ENCODE peak calls at places on chromosomes 1 and 21, in ten cellular contexts. E is uterus; I is HAP-1; Z is testis; C is fibroblast of lung; H is CD8-positive, alpha-beta memory T cell; D is Panc1; M is HCT116; T is K562; N is cardiac muscle cell. P is an unnamed sample.

GRCh38 chr1:65393928-65394327 is 26.5 kb upstream of the LEPR start:
- DNase-seq in E (no peak), I (no peak), Z (no peak), C (no peak), H (no peak), D (no peak), M (no peak), T (no peak), N (no peak), P (no peak)

GRCh38 chr1:94209425-94209824 is 28.0 kb downstream of the ARHGAP29 start:
- DNase-seq in E (no peak), I (no peak), Z (no peak), C (peak; percentile 44), H (no peak), D (no peak), M (no peak), T (no peak), N (peak; percentile 59), P (no peak)

GRCh38 chr1:172394167-172394751 is 26.2 kb upstream of the C1orf105 start:
- DNase-seq in E (peak; percentile 41), I (no peak), Z (no peak), C (peak; percentile 15), H (peak; percentile 34), D (no peak), M (no peak), T (no peak), N (no peak), P (no peak)

GRCh38 chr1:210373878-210374599 is 45.3 kb downstream of the HHAT start:
- DNase-seq in E (peak; percentile 26), I (peak; percentile 100), Z (peak; percentile 87), C (peak; percentile 99), H (peak; percentile 57), D (peak; percentile 86), M (peak; percentile 96), T (peak; percentile 87), N (peak; percentile 91), P (no peak)

GRCh38 chr1:151165281-151165737 is 393 bp downstream of the LYSMD1 start:
- DNase-seq in E (peak; percentile 71), I (peak; percentile 37), Z (peak; percentile 60), C (peak; percentile 63), H (no peak), D (no peak), M (no peak), T (peak; percentile 71), N (peak; percentile 70), P (no peak)

GRCh38 chr1:64186138-64186897 is 17.1 kb upstream of the UBE2U start:
- DNase-seq in E (no peak), I (no peak), Z (no peak), C (no peak), H (no peak), D (no peak), M (no peak), T (peak; percentile 8), N (no peak), P (no peak)

GRCh38 chr1:85560305-85560704 is 20.3 kb upstream of the CCN1 start:
- DNase-seq in E (no peak), I (no peak), Z (no peak), C (no peak), H (no peak), D (no peak), M (no peak), T (no peak), N (no peak), P (no peak)

GRCh38 chr1:59686574-59686973 is 128.2 kb upstream of the HOOK1 start:
- DNase-seq in E (no peak), I (no peak), Z (no peak), C (no peak), H (no peak), D (no peak), M (no peak), T (no peak), N (no peak), P (no peak)

GRCh38 chr1:109788695-109789521 is 25.2 kb upstream of the EPS8L3 start:
- DNase-seq in E (peak; percentile 12), I (no peak), Z (no peak), C (no peak), H (no peak), D (no peak), M (peak; percentile 21), T (peak; percentile 73), N (no peak), P (peak; percentile 45)

GRCh38 chr21:25639922-25640670 is 1.0 kb downstream of the JAM2 start:
- DNase-seq in E (peak; percentile 43), I (peak; percentile 48), Z (peak; percentile 60), C (peak; percentile 10), H (no peak), D (no peak), M (no peak), T (no peak), N (no peak), P (no peak)

GRCh38 chr1:222712253-222713090 is at the start of the genes AIDA and BROX:
- DNase-seq in E (peak; percentile 92), I (peak; percentile 79), Z (peak; percentile 95), C (peak; percentile 75), H (peak; percentile 93), D (peak; percentile 36), M (peak; percentile 69), T (peak; percentile 94), N (peak; percentile 89), P (peak; percentile 97)
- H3K4me1 ChIP-seq in E (peaks cover 7% of the 10 kb centered on the region), I (peaks cover 13% of the 10 kb centered on the region), Z (peaks cover 17% of the 10 kb centered on the region), C (peaks cover 3% of the 10 kb centered on the region), H (peaks cover 29% of the 10 kb centered on the region), D (peaks cover 9% of the 10 kb centered on the region), M (no peaks in the 10 kb centered on the region), T (peaks cover 21% of the 10 kb centered on the region), N (peaks cover 4% of the 10 kb centered on the region), P (no peaks in the 10 kb centered on the region)

GRCh38 chr1:181040284-181040865 is 6.6 kb downstream of the MR1 start:
- DNase-seq in E (no peak), I (no peak), Z (no peak), C (no peak), H (no peak), D (no peak), M (no peak), T (no peak), N (no peak), P (peak; percentile 68)

GRCh38 chr1:181044449-181044966 is 10.7 kb downstream of the MR1 start:
- DNase-seq in E (no peak), I (no peak), Z (no peak), C (no peak), H (peak; percentile 12), D (no peak), M (no peak), T (no peak), N (no peak), P (peak; percentile 63)

GRCh38 chr1:181038399-181038873 is 4.7 kb downstream of the MR1 start:
- DNase-seq in E (peak; percentile 47), I (peak; percentile 73), Z (peak; percentile 58), C (peak; percentile 58), H (peak; percentile 42), D (peak; percentile 45), M (peak; percentile 72), T (peak; percentile 88), N (peak; percentile 70), P (peak; percentile 51)

DNA sequence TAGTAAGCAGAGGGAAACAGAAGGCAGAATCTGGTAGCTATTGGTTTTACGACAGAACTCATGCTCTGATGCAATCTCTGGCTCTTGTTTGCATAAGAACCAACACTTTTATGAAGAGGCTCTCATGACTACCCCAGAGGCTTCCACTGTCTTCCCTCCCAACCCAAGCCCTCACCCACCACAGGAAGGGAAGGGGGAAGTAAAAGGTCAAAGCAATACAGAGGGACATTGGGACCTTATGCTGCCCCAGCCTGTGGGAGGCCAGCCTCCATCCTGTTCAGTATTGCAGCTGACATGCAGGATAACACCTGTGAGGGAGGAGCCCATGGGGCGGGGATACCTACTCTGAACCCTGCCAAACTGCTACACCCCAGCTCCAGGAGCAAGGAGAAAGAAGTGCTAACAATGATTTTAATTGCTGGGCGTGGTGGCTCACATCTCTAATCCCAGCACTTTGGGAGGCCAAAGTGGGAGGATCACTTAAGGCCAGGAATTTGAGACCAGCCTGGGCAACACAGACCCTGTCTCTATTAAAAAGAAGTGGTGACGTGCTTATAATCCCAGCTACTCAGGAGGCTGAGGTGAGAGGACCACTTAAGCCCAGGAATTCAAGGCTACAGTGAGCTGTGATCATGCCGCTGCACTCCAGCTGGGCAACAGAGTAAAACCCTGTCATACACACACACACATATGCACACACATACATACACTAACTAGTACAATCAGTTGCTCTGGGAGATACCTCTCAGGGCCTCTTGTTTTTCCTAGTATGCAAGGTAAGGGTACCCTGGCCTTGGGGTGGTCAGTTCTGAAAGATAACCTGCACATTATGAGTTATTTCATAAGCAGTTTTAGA is 9.5 kb downstream of the MR1 start:
- DNase-seq in E (no peak), I (peak; percentile 53), Z (no peak), C (no peak), H (no peak), D (no peak), M (no peak), T (peak; percentile 35), N (peak; percentile 27), P (peak; percentile 63)
- H3K4me1 ChIP-seq in E (no peaks in the 10 kb centered on the region), I (peaks cover 13% of the 10 kb centered on the region), Z (no peaks in the 10 kb centered on the region), C (no peaks in the 10 kb centered on the region), H (peaks cover 16% of the 10 kb centered on the region), D (peaks cover 4% of the 10 kb centered on the region), M (peaks cover 6% of the 10 kb centered on the region), T (no peaks in the 10 kb centered on the region), N (no peaks in the 10 kb centered on the region), P (peaks cover 34% of the 10 kb centered on the region)

GRCh38 chr1:42930178-42931107 is 28.2 kb downstream of the SLC2A1 start:
- DNase-seq in E (no peak), I (no peak), Z (no peak), C (no peak), H (no peak), D (no peak), M (no peak), T (no peak), N (no peak), P (no peak)
- H3K4me1 ChIP-seq in E (no peaks in the 10 kb centered on the region), I (no peaks in the 10 kb centered on the region), Z (no peaks in the 10 kb centered on the region), C (no peaks in the 10 kb centered on the region), H (peaks cover 63% of the 10 kb centered on the region), D (no peaks in the 10 kb centered on the region), M (peaks cover 39% of the 10 kb centered on the region), T (peaks cover 79% of the 10 kb centered on the region), N (no peaks in the 10 kb centered on the region), P (peaks cover 34% of the 10 kb centered on the region)

GRCh38 chr1:173866462-173866861 is 1.3 kb downstream of the GAS5 start:
- DNase-seq in E (no peak), I (no peak), Z (no peak), C (no peak), H (no peak), D (no peak), M (no peak), T (peak; percentile 44), N (peak; percentile 13), P (no peak)
- H3K4me1 ChIP-seq in E (no peaks in the 10 kb centered on the region), I (peaks cover 22% of the 10 kb centered on the region), Z (peaks cover 33% of the 10 kb centered on the region), C (peaks cover 5% of the 10 kb centered on the region), H (peaks cover 57% of the 10 kb centered on the region), D (peaks cover 33% of the 10 kb centered on the region), M (peaks cover 11% of the 10 kb centered on the region), T (peaks cover 17% of the 10 kb centered on the region), N (peaks cover 19% of the 10 kb centered on the region), P (peaks cover 42% of the 10 kb centered on the region)

GRCh38 chr1:197909346-197909745 is 6.9 kb downstream of the C1orf53 start:
- DNase-seq in E (no peak), I (no peak), Z (no peak), C (no peak), H (no peak), D (no peak), M (no peak), T (no peak), N (no peak), P (no peak)
- H3K4me1 ChIP-seq in E (peaks cover 21% of the 10 kb centered on the region), I (peaks cover 11% of the 10 kb centered on the region), Z (no peaks in the 10 kb centered on the region), C (no peaks in the 10 kb centered on the region), H (peaks cover 55% of the 10 kb centered on the region), D (peaks cover 5% of the 10 kb centered on the region), M (no peaks in the 10 kb centered on the region), T (peaks cover 16% of the 10 kb centered on the region), N (peaks cover 5% of the 10 kb centered on the region), P (peaks cover 19% of the 10 kb centered on the region)